ENCODE peak calls at places on chromosomes 2 and 18, in four cellular contexts. V, L, D and A are unnamed samples.
A peak's percentile ranks its signal among the peaks of the same experiment; 100 is the strongest.

GRCh38 chr2:30201990-30202389 is 29.3 kb upstream of the LBH start:
- DNase-seq in D (peak; percentile 57), L (peak; percentile 72), V (peak; percentile 44), A (no peak)

GRCh38 chr18:44627245-44627644 is 53.4 kb upstream of the SETBP1 start:
- DNase-seq in D (no peak), V (no peak), L (no peak), A (no peak)

GRCh38 chr2:172244419-172245130 is 141.9 kb upstream of the DLX2 start:
- DNase-seq in V (no peak), D (no peak), L (no peak), A (no peak)

GRCh38 chr2:100976061-100976460 is 26.0 kb upstream of the RPL31 start:
- DNase-seq in D (no peak), V (no peak), L (no peak), A (no peak)

GRCh38 chr2:187581125-187581896 is 27.1 kb upstream of the TFPI start:
- DNase-seq in D (no peak), L (no peak), V (peak; percentile 33), A (no peak)

GRCh38 chr18:8358066-8358795 is 251.0 kb upstream of the RAB12 start:
- DNase-seq in V (no peak), L (no peak), D (no peak), A (no peak)

GRCh38 chr2:8522682-8523081 is 159.2 kb upstream of the ID2 start:
- DNase-seq in D (no peak), V (no peak), L (no peak), A (no peak)

GRCh38 chr2:174797792-174798276 is 33.6 kb upstream of the CHRNA1 start:
- DNase-seq in V (no peak), D (no peak), L (no peak), A (no peak)

GRCh38 chr18:7870855-7871254 is 303.7 kb downstream of the PTPRM start:
- DNase-seq in L (no peak), V (no peak), D (no peak), A (no peak)

GRCh38 chr2:68195096-68195495 is 37.4 kb downstream of the PNO1 start:
- DNase-seq in D (no peak), L (no peak), V (no peak), A (no peak)

GRCh38 chr18:75433098-75433497 is 5.6 kb upstream of the SMIM21 start:
- DNase-seq in V (no peak), L (no peak), D (no peak), A (no peak)

GRCh38 chr18:74501386-74501785 is 5.2 kb downstream of the CNDP2 start:
- DNase-seq in D (no peak), L (no peak), V (no peak), A (no peak)

GRCh38 chr18:57621252-57621607 is 406 bp downstream of the NARS1 start:
- DNase-seq in L (no peak), V (no peak), D (no peak), A (no peak)

GRCh38 chr2:95013726-95014125 is 11.8 kb upstream of the MAL start:
- DNase-seq in L (no peak), D (no peak), V (no peak), A (no peak)

GRCh38 chr18:48922801-48923730 is 27.7 kb downstream of the SMAD7 start:
- DNase-seq in L (peak; percentile 55), D (peak; percentile 72), V (no peak), A (peak; percentile 42)

GRCh38 chr2:112008910-112009485 is 46.1 kb upstream of the TMEM87B start:
- DNase-seq in D (no peak), L (no peak), V (no peak), A (no peak)

GRCh38 chr2:85326406-85326945 is 1.3 kb downstream of the TGOLN2 start:
- DNase-seq in D (no peak), V (no peak), L (no peak), A (no peak)

GRCh38 chr18:68915066-68915465 is 117.2 kb downstream of the CCDC102B start:
- DNase-seq in D (no peak), V (no peak), L (no peak), A (no peak)

GRCh38 chr18:68394705-68395104 is 320.2 kb downstream of the TMX3 start:
- DNase-seq in D (no peak), V (no peak), L (no peak), A (no peak)

GRCh38 chr2:209472386-209472832 is 48.6 kb downstream of the MAP2 start:
- DNase-seq in L (no peak), D (no peak), V (no peak), A (no peak)

GRCh38 chr18:11883153-11883552 is 25.0 kb downstream of the MPPE1 start:
- DNase-seq in L (no peak), V (no peak), D (no peak), A (no peak)

GRCh38 chr2:96584017-96584416 is 47.5 kb downstream of the ARID5A start:
- DNase-seq in L (no peak), D (no peak), V (no peak), A (no peak)

DNA sequence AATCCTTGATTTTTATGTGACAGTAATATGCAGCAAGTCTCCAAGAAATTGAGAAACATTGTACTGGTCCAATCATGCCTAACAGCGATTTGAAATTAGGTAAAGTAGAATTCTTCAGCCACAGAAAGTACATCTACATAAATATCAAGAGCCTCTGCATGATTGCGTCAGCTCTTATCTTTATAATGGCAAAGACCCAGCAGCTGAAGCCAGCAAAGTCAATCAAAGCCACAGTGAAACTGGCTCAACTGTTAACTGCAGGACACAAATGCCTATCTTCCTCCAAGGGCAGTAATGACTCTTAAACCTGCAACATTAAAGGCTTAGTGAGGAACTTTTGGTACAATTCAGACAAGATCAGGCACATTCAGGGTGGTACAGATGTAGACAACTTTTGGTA is 102.5 kb downstream of the BARD1 start:
- DNase-seq in D (no peak), V (no peak), L (peak; percentile 61), A (no peak)
- H3K27ac ChIP-seq in D (no peak overlapping the region), V (no peak overlapping the region), L (no peak overlapping the region), A (no peak overlapping the region)

DNA sequence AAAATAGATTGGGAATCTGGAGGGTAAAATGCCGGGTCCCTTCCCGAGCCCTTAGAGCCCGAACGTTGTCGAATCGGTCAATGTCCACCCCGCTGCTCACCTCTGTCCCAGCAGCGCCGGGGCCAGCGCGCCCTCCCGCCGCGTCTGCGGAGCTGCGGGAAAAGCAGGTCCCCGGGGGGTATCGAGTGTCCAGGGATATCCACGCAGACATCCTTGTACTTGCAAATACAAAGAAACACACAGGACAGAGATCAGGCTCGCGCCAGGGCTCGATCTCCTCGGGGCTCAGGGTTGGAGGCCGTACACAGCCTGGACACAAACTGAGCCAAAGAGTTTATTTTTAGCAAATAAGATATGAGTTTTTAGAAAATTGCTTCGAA is 2.3 kb upstream of the GATA6 start:
- DNase-seq in L (no peak), V (peak; percentile 42), D (peak; percentile 57), A (no peak)
- H3K4me3 ChIP-seq in L (no peak overlapping the region), V (peak overlapping the region; percentile 94), D (peak overlapping the region; percentile 99), A (no peak overlapping the region)

GRCh38 chr18:70454705-70455322 is 166.0 kb downstream of the SOCS6 start:
- DNase-seq in V (peak; percentile 31), L (peak; percentile 62), D (no peak), A (no peak)
- TF ChIP-seq CTCF in V (peak; percentile 77), L (peak; percentile 80), D (peak; percentile 83), A (peak; percentile 93)

DNA sequence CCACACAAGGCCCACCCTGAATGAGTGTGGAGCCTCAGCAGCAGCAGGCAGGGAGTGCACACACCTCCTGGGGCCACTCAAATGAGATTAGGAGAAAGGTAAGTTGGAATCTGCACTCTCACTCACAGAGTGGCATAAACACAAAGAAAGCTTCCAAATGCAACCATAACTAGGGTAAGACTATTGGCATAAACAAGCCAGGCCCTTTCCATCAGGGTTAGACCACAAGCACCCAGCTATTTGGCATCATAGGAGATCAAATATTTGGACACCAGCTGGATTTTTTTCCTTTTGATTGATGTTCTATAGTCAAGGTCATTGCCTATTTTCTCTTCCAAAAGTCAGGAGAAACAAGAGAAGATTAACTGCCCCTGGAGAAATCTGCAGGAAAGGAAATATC is 471.5 kb downstream of the TXNL1 start:
- DNase-seq in L (no peak), V (no peak), D (no peak), A (no peak)
- H3K27ac ChIP-seq in L (peak overlapping the region; percentile 26), V (no peak overlapping the region), D (no peak overlapping the region), A (no peak overlapping the region)

DNA sequence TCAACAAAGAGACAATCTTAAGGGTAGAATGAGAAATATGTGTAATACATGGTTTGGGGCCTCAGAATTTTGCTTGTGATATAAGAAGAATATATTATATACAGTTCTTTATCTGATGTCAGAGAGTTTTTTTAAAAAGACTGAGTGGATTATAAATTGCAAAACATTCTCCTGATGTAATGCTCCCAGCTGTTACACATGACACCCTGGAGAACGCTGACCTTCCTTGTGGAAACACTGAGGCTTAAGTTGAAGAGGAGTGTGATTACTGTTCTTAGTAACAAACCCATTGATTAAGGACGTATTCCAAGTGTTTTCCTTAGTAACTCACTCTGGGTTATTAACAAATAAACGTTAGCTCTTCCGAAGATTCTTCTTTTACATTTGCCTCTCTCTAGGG is 1069.3 kb upstream of the CNTNAP5 start:
- DNase-seq in V (no peak), D (no peak), L (no peak), A (no peak)
- H3K4me3 ChIP-seq in V (no peak overlapping the region), D (no peak overlapping the region), L (no peak overlapping the region), A (no peak overlapping the region)

DNA sequence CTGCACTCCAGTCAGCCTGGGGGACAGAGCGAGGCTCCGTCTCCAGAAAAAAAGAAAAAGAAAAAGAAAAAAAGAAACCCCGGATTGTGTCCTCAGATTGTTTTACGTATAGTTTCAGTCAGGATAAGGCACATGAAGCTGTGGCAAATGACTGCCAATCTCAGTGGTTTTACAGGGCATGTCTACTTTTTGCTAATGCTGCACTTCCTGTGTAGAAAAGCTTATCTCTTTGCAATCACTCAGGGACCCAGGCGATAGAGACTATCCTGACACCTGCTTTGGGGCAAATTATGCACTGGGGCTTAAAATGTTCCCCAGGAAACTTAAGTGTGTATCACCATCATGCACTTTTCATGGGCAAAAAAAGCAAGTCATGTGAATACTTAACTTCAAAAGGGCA is 103.7 kb upstream of the MEIS1 start:
- DNase-seq in D (no peak), L (no peak), V (no peak), A (no peak)
- TF ChIP-seq CTCF in D (no peak), L (no peak), V (no peak), A (no peak)

GRCh38 chr2:163736433-163737168 is 793 bp upstream of the FIGN start:
- DNase-seq in D (peak; percentile 58), L (peak; percentile 33), V (peak; percentile 34), A (peak; percentile 31)
- H3K27ac ChIP-seq in D (peak overlapping the region; percentile 96), L (peak overlapping the region; percentile 80), V (peak overlapping the region; percentile 93), A (peak overlapping the region; percentile 89)

GRCh38 chr2:206276169-206276927 is 1.9 kb downstream of the ZDBF2 start:
- DNase-seq in V (no peak), L (no peak), D (no peak), A (no peak)
- H3K4me3 ChIP-seq in V (peak overlapping the region; percentile 70), L (no peak overlapping the region), D (peak overlapping the region; percentile 77), A (peak overlapping the region; percentile 57)

GRCh38 chr2:120419073-120419472 is 73.1 kb downstream of the INHBB start:
- DNase-seq in D (peak; percentile 59), V (peak; percentile 67), L (peak; percentile 90), A (no peak)
- TF ChIP-seq CTCF in D (peak; percentile 36), V (peak; percentile 22), L (no peak), A (no peak)